ENCODE peak calls at places on chromosomes 12 and 14, in nine cellular contexts. Z, D, T, K, A, B, Q, O and J are unnamed samples.
A peak's percentile ranks its signal among the peaks of the same experiment; 100 is the strongest.

GRCh38 chr12:7498832-7499231 is 4.7 kb downstream of the CD163 start:
- DNase-seq in Z (no peak), D (no peak), T (no peak), K (no peak), A (peak; percentile 38), B (no peak), Q (no peak), O (peak; percentile 81), J (no peak)

GRCh38 chr12:111687952-111688351 is 2.1 kb downstream of the ACAD10 start:
- DNase-seq in Z (no peak), D (no peak), T (no peak), K (no peak), A (no peak), B (no peak), Q (no peak), O (no peak), J (no peak)

GRCh38 chr12:132525011-132525832 is 35.3 kb downstream of the FBRSL1 start:
- DNase-seq in Z (no peak), D (no peak), T (no peak), K (no peak), A (no peak), B (no peak), Q (no peak), O (no peak), J (no peak)

GRCh38 chr14:81400852-81401251 is 728 bp upstream of the STON2 start:
- DNase-seq in Z (no peak), D (peak; percentile 83), T (peak; percentile 91), K (peak; percentile 96), A (peak; percentile 99), B (peak; percentile 96), Q (peak; percentile 95), O (peak; percentile 97), J (no peak)

GRCh38 chr14:81187832-81188522 is 32.8 kb downstream of the GTF2A1 start:
- DNase-seq in Z (no peak), D (no peak), T (no peak), K (no peak), A (no peak), B (no peak), Q (no peak), O (no peak), J (no peak)

GRCh38 chr14:91118511-91119068 is 4.7 kb downstream of the DGLUCY start:
- DNase-seq in Z (no peak), D (no peak), T (no peak), K (no peak), A (no peak), B (no peak), Q (no peak), O (no peak), J (no peak)

GRCh38 chr14:22086149-22086548 is 412.5 kb upstream of the OR4E1 start:
- DNase-seq in Z (no peak), D (no peak), T (no peak), K (no peak), A (no peak), B (no peak), Q (no peak), O (no peak), J (no peak)

GRCh38 chr12:43425361-43425760 is 126.6 kb downstream of the ADAMTS20 start:
- DNase-seq in Z (no peak), D (no peak), T (no peak), K (no peak), A (no peak), B (no peak), Q (no peak), O (no peak), J (no peak)

GRCh38 chr14:81511110-81511900 is 22.3 kb downstream of the SEL1L start:
- DNase-seq in Z (no peak), D (no peak), T (no peak), K (no peak), A (no peak), B (no peak), Q (no peak), O (no peak), J (no peak)

GRCh38 chr14:104956290-104956890 is 21.8 kb downstream of the AHNAK2 start:
- DNase-seq in Z (peak; percentile 55), D (no peak), T (no peak), K (no peak), A (no peak), B (no peak), Q (no peak), O (no peak), J (no peak)

GRCh38 chr12:65561798-65562382 is 262.4 kb upstream of the HMGA2 start:
- DNase-seq in Z (no peak), D (no peak), T (no peak), K (no peak), A (peak; percentile 78), B (no peak), Q (peak; percentile 49), O (no peak), J (no peak)

GRCh38 chr12:107400686-107401447 is 284.7 kb upstream of the PWP1 start:
- DNase-seq in Z (no peak), D (no peak), T (no peak), K (no peak), A (peak; percentile 27), B (no peak), Q (no peak), O (no peak), J (no peak)

GRCh38 chr14:88848571-88848970 is 24.1 kb downstream of the TTC8 start:
- DNase-seq in Z (no peak), D (no peak), T (no peak), K (no peak), A (no peak), B (no peak), Q (peak; percentile 53), O (peak; percentile 55), J (no peak)

GRCh38 chr12:102163383-102163782 is 34.2 kb downstream of the PMCH start:
- DNase-seq in Z (no peak), D (no peak), T (no peak), K (no peak), A (no peak), B (no peak), Q (no peak), O (no peak), J (no peak)

GRCh38 chr14:36662543-36663403 is 1.1 kb downstream of the PAX9 start:
- DNase-seq in Z (peak; percentile 76), D (no peak), T (no peak), K (peak; percentile 40), A (no peak), B (no peak), Q (peak; percentile 34), O (peak; percentile 42), J (no peak)

GRCh38 chr14:68547305-68548193 is 245.3 kb downstream of the ZFP36L1 start:
- DNase-seq in Z (no peak), D (no peak), T (peak; percentile 92), K (no peak), A (peak; percentile 94), B (peak; percentile 94), Q (peak; percentile 99), O (peak; percentile 100), J (no peak)

GRCh38 chr14:105496831-105497591 is 6.0 kb downstream of the TEDC1 start:
- DNase-seq in Z (peak; percentile 75), D (no peak), T (no peak), K (no peak), A (no peak), B (peak; percentile 82), Q (no peak), O (no peak), J (no peak)

GRCh38 chr14:73227812-73228781 is 9.2 kb upstream of the PAPLN start:
- DNase-seq in Z (peak; percentile 55), D (no peak), T (peak; percentile 31), K (no peak), A (peak; percentile 94), B (peak; percentile 93), Q (peak; percentile 87), O (peak; percentile 69), J (no peak)

GRCh38 chr14:73221945-73222344 is 15.4 kb upstream of the PAPLN start:
- DNase-seq in Z (no peak), D (no peak), T (no peak), K (no peak), A (no peak), B (no peak), Q (no peak), O (peak; percentile 25), J (no peak)

DNA sequence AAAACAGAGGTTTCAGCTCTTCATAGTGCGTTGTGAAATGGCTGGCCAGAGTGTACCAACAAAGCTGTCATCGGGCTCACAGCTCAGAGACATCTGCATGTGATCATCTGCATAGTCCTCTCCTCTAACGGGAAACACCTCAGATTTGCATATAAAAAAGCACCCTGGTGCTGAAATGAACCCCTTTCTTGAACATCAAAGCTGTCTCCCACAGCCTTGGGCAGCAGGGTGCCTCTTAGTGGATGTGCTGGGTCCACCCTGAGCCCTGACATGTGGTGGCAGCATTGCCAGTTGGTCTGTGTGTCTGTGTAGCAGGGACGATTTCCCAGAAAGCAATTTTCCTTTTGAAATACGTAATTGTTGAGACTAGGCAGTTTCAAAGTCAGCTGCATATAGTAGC is 14.3 kb upstream of the PAPLN start:
- DNase-seq in Z (no peak), D (no peak), T (no peak), K (no peak), A (peak; percentile 41), B (no peak), Q (no peak), O (no peak), J (no peak)
- TF ChIP-seq CTCF in Z (no peak), D (no peak), T (no peak), K (no peak), A (no peak), B (no peak), Q (no peak), O (no peak), J (no peak)

GRCh38 chr14:26138764-26139445 is 458.9 kb downstream of the NOVA1 start:
- DNase-seq in Z (no peak), D (no peak), T (no peak), K (no peak), A (peak; percentile 8), B (no peak), Q (peak; percentile 84), O (peak; percentile 30), J (no peak)
- TF ChIP-seq CTCF in Z (no peak), D (no peak), T (no peak), K (no peak), A (no peak), B (no peak), Q (no peak), O (no peak), J (no peak)

DNA sequence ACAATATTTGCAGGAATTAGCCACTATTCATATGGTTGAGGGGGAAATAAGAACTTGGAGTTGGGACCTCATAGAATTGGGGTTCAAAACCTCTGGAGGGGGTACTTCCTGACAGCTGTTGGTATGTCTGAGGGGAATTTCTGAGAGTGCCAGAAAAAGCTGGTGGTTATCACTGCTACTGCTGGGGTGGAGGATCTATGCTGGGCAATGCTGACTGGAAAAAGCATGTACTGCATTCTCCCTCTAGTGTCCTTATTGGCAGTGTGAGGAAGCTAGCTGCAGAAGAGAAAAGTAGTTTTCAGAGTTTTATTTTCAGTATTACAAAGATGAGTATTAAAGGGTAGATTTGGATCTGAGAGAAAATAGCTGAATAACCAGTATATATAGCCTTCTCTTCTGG is 88.8 kb downstream of the FUT8 start:
- DNase-seq in Z (no peak), D (no peak), T (no peak), K (no peak), A (no peak), B (no peak), Q (no peak), O (no peak), J (no peak)
- TF ChIP-seq CTCF in Z (no peak), D (no peak), T (no peak), K (no peak), A (no peak), B (no peak), Q (no peak), O (peak; percentile 22), J (no peak)

GRCh38 chr12:118119449-118119879 is 15.7 kb upstream of the VSIG10 start:
- DNase-seq in Z (peak; percentile 20), D (no peak), T (no peak), K (no peak), A (no peak), B (no peak), Q (no peak), O (no peak), J (no peak)
- TF ChIP-seq CTCF in Z (no peak), D (no peak), T (no peak), K (no peak), A (no peak), B (no peak), Q (no peak), O (no peak), J (no peak)